ENCODE peak calls at places on chromosomes 3 and 15, in four cellular contexts. F is K562, C is Panc1, N is HepG2. S is an unnamed sample.

GRCh38 chr3:191070201-191070600 is 128.8 kb upstream of the OSTN start:
- DNase-seq in F (no peak), C (no peak), N (no peak), S (no peak)

GRCh38 chr15:101446527-101447167 is 42.9 kb downstream of the PCSK6 start:
- DNase-seq in F (no peak), C (peak), N (peak), S (no peak)

GRCh38 chr3:39378092-39378491 is 5.1 kb upstream of the SLC25A38 start:
- DNase-seq in N (peak), C (no peak), F (peak), S (peak)

GRCh38 chr3:138363322-138363721 is 14.9 kb downstream of the MRAS start:
- DNase-seq in F (no peak), C (no peak), N (no peak), S (no peak)

GRCh38 chr15:93428807-93429351 is 339.9 kb upstream of the RGMA start:
- DNase-seq in F (no peak), C (no peak), N (no peak), S (no peak)

GRCh38 chr3:171142985-171143384 is 116.5 kb upstream of the SLC2A2 start:
- DNase-seq in F (no peak), C (no peak), N (peak), S (no peak)

GRCh38 chr15:65981837-65982696 is 112.8 kb downstream of the RAB11A start:
- DNase-seq in C (no peak), F (peak), N (peak), S (peak)

GRCh38 chr3:110165753-110166152 is 828.4 kb upstream of the DPPA4 start:
- DNase-seq in F (no peak), N (no peak), C (no peak), S (no peak)

GRCh38 chr3:147381610-147382009 is 24.7 kb downstream of the ZIC4 start:
- DNase-seq in F (no peak), C (no peak), N (no peak), S (no peak)

GRCh38 chr3:168996622-168997021 is 666.9 kb downstream of the MECOM start:
- DNase-seq in F (no peak), C (no peak), N (peak), S (no peak)

GRCh38 chr3:185822221-185822956 is 2.5 kb downstream of the IGF2BP2 start:
- DNase-seq in F (no peak), C (no peak), N (peak), S (no peak)

GRCh38 chr3:169660709-169661566 is 2.6 kb downstream of the MECOM start:
- DNase-seq in N (no peak), C (no peak), F (no peak), S (no peak)

GRCh38 chr3:27146786-27147185 is 222.4 kb downstream of the NEK10 start:
- DNase-seq in N (no peak), F (no peak), C (no peak), S (no peak)

GRCh38 chr3:177665122-177665808 is 468.0 kb upstream of the TBL1XR1 start:
- DNase-seq in N (no peak), C (no peak), F (no peak), S (no peak)

GRCh38 chr3:51622402-51622801 is 48.6 kb upstream of the TEX264 start:
- DNase-seq in N (no peak), C (no peak), F (no peak), S (no peak)

GRCh38 chr15:74829500-74829899 is 3.1 kb downstream of the CPLX3 start:
- DNase-seq in F (no peak), C (no peak), N (no peak), S (no peak)

GRCh38 chr3:149536429-149536828 is 61.9 kb downstream of the TM4SF4 start:
- DNase-seq in F (no peak), N (no peak), C (no peak), S (no peak)

GRCh38 chr3:65877160-65877559 is 161.6 kb downstream of the MAGI1 start:
- DNase-seq in F (no peak), N (no peak), C (no peak), S (no peak)

GRCh38 chr15:26376243-26376642 is 396.6 kb downstream of the GABRB3 start:
- DNase-seq in F (no peak), N (no peak), C (no peak), S (no peak)

GRCh38 chr15:69794643-69795461 is 302.9 kb downstream of the TLE3 start:
- DNase-seq in N (no peak), F (no peak), C (no peak), S (peak)

GRCh38 chr15:52520421-52520820 is 8.3 kb downstream of the MYO5A start:
- DNase-seq in C (no peak), N (no peak), F (no peak), S (no peak)

DNA sequence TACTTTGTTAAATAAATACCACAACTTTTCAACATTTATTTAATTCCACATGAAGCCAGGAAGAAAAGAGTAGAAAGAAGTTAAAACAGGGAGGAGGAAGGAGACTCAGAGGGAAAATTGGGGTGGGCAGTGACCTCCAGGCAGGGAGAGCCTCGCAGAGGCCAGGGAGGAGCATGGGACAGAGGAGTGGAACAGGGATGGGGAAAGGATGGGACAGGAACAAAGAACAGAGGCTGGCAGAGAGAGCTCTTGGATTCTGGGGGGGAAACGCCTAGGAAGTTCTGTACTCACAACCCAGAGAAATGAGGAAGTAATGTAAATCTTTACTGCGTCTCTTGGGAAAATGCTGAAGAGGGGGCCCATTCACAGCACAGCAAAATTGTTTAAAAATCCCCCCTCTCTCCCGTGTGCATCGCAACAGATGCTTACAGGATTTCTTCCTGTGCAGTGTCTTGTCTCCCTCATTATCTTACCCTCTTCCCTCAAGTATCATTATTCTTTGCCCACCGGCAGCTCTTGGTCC is 65.4 kb downstream of the ARHGAP31 start:
- DNase-seq in N (no peak), F (no peak), C (no peak), S (no peak)
- TF ChIP-seq TCF7L2 in N (no peak), F (no peak), C (no peak), S (no peak)

DNA sequence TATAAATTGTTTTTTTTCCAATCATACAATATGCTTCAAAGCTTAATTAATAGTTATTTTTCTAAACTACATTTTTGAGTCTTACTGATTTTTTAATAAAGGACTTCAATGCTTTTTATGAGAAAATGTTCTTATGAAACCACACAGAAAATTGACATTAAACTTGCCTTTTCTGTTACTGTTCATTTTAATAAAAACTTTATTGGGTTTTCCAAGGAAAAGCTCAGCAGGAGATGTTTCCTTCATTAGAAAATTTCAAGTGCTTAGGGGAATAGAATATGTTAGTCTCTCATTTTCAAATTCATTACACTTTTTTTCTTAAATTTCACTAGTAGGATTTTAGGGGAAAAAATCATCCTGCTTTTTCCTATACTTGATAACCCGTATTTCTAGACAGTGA is 711.4 kb downstream of the DIPK2A start:
- DNase-seq in N (no peak), F (no peak), C (no peak), S (no peak)
- TF ChIP-seq POLR2AphosphoS5 in N (no peak), F (no peak), C (no peak), S (no peak)

DNA sequence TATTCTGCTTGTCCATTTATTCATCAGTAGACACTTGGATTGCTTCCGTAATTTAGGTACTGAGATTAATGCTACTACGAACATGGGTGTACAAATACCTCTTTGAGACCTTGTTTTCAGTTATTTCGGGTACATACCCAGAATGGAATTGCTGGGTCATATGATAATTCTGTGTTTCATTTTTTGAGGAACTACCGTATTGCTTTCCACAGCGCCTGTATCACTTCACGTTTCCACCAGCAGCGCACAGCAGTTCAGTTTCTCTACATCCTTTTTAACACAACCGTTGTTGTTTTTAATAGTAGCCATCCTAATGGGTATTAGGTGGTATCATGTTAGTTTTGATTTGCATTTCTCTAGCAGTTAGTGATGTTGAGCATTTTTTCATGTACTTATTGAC is 9.5 kb downstream of the PAK2 start:
- DNase-seq in F (no peak), N (no peak), C (no peak), S (no peak)
- TF ChIP-seq TCF7L2 in F (no peak), N (no peak), C (no peak), S (no peak)

GRCh38 chr3:63559884-63560283 is 92.6 kb upstream of the SNTN start:
- DNase-seq in C (no peak), F (no peak), N (no peak), S (no peak)

GRCh38 chr3:63565220-63565619 is 87.3 kb upstream of the SNTN start:
- DNase-seq in C (no peak), F (no peak), N (no peak), S (no peak)

GRCh38 chr3:63557912-63558311 is 94.6 kb upstream of the SNTN start:
- DNase-seq in N (no peak), F (no peak), C (no peak), S (no peak)

GRCh38 chr3:63561879-63562278 is 90.6 kb upstream of the SNTN start:
- DNase-seq in N (no peak), C (no peak), F (no peak), S (no peak)

DNA sequence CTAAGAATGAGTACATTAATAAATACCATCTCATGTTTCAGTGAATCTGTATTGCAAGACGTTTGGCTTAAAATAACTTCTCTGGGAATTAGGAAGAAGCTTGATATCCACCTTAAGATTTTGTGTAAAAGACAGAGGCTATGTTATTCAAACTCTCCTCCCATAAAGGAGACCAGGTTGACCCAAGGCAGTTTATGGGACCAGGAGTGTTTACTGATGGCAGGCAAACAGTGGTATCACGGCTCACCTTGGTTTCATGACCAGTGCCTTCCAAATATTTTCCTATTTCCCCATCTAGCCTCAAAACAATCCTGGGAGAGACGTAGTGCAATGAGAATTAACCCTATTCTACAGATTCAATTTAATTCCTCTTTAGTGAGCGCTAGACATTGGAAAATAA is 90.2 kb upstream of the SNTN start:
- DNase-seq in N (no peak), F (no peak), C (no peak), S (no peak)
- TF ChIP-seq POLR2AphosphoS5 in N (no peak), F (no peak), C (no peak), S (no peak)

S was measured in HCT116.